ENCODE peak calls at places on chromosomes 2 and 18, in five cellular contexts. K is GM23338, S is neural progenitor cell, L is HepG2, U is fibroblast of lung. E is an unnamed sample.

GRCh38 chr2:239246723-239247122 is 154.1 kb downstream of the HDAC4 start:
- DNase-seq in S (no peak), K (no peak), L (no peak), U (no peak), E (no peak)

GRCh38 chr18:6729247-6730091 is at the start of gene ARHGAP28:
- DNase-seq in S (peak; percentile 96), U (peak; percentile 97), L (no peak), K (peak; percentile 86), E (peak; percentile 92)

GRCh38 chr2:147808520-147808919 is 36.3 kb upstream of the ACVR2A start:
- DNase-seq in L (no peak), S (no peak), K (no peak), U (no peak), E (no peak)

GRCh38 chr2:224220581-224221255 is 181.2 kb downstream of the FAM124B start:
- DNase-seq in U (peak; percentile 35), L (no peak), S (no peak), K (no peak), E (peak; percentile 41)

GRCh38 chr2:208595386-208596275 is 189.0 kb downstream of the PTH2R start:
- DNase-seq in K (peak; percentile 17), L (no peak), U (no peak), S (no peak), E (no peak)

GRCh38 chr2:184444217-184444616 is 154.1 kb upstream of the ZNF804A start:
- DNase-seq in L (no peak), U (no peak), K (no peak), S (no peak), E (no peak)

GRCh38 chr2:171520471-171520870 is 1.8 kb upstream of the CYBRD1 start:
- DNase-seq in K (no peak), S (no peak), U (no peak), L (no peak), E (no peak)

GRCh38 chr2:197839327-197839726 is 34.9 kb downstream of the PLCL1 start:
- DNase-seq in S (no peak), L (no peak), U (no peak), K (no peak), E (no peak)

GRCh38 chr18:73577365-73577764 is 570.3 kb downstream of the FBXO15 start:
- DNase-seq in K (no peak), S (no peak), U (peak; percentile 35), L (no peak), E (peak; percentile 53)

GRCh38 chr18:79945118-79946042 is 6.1 kb downstream of the SLC66A2 start:
- DNase-seq in S (no peak), L (no peak), K (no peak), U (no peak), E (no peak)
- H4K20me1 ChIP-seq in S (peaks cover 61% of the 10 kb centered on the region), L (peaks cover 13% of the 10 kb centered on the region), K (peaks cover 10% of the 10 kb centered on the region), U (no peaks in the 10 kb centered on the region), E (peaks cover 97% of the 10 kb centered on the region)

GRCh38 chr2:69380072-69380917 is 6.7 kb downstream of the GFPT1 start:
- DNase-seq in K (no peak), U (no peak), L (no peak), S (no peak), E (no peak)
- H4K20me1 ChIP-seq in K (peaks cover 18% of the 10 kb centered on the region), U (no peaks in the 10 kb centered on the region), L (peaks cover 82% of the 10 kb centered on the region), S (peaks cover 3% of the 10 kb centered on the region), E (peaks cover 99% of the 10 kb centered on the region)

GRCh38 chr2:170170281-170171035 is 7.5 kb upstream of the MYO3B start:
- DNase-seq in K (peak; percentile 10), S (no peak), L (no peak), U (no peak), E (no peak)
- H4K20me1 ChIP-seq in K (no peaks in the 10 kb centered on the region), S (no peaks in the 10 kb centered on the region), L (no peaks in the 10 kb centered on the region), U (no peaks in the 10 kb centered on the region), E (no peaks in the 10 kb centered on the region)

GRCh38 chr2:233271693-233272092 is 20.2 kb downstream of the ATG16L1 start:
- DNase-seq in U (no peak), K (no peak), S (no peak), L (no peak), E (no peak)

GRCh38 chr2:233270951-233271350 is 19.5 kb downstream of the ATG16L1 start:
- DNase-seq in U (no peak), L (no peak), S (no peak), K (no peak), E (no peak)

GRCh38 chr2:233278921-233279320 is 27.4 kb downstream of the ATG16L1 start:
- DNase-seq in K (no peak), L (no peak), S (no peak), U (no peak), E (no peak)

GRCh38 chr2:233273120-233273519 is 21.6 kb downstream of the ATG16L1 start:
- DNase-seq in L (no peak), U (no peak), K (no peak), S (no peak), E (no peak)

GRCh38 chr2:233275223-233275622 is 23.8 kb downstream of the ATG16L1 start:
- DNase-seq in U (no peak), S (no peak), L (no peak), K (no peak), E (no peak)
- H4K20me1 ChIP-seq in U (no peaks in the 10 kb centered on the region), S (no peaks in the 10 kb centered on the region), L (no peaks in the 10 kb centered on the region), K (no peaks in the 10 kb centered on the region), E (peaks cover 10% of the 10 kb centered on the region)

DNA sequence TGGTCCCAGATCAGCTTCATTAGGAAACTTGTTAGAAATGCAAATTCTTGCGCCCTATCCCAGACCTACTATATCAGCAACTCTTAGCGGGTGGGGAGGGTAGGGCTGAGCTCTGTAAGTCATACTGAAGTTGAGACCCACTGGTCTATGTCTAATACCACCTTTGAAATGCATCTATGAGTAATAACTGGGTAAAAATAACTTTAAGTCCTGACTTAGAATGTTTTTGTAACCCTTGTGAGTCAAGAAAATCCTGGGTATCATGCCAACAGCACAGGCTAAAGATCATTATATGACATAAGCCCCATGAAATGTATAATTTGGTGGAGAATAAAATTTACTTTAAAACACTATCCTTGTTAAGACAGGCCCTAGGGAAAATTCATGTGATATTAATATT is 41.4 kb downstream of the PRKD3 start:
- DNase-seq in S (no peak), K (no peak), L (no peak), U (peak; percentile 92), E (peak; percentile 92)
- H4K20me1 ChIP-seq in S (no peaks in the 10 kb centered on the region), K (no peaks in the 10 kb centered on the region), L (no peaks in the 10 kb centered on the region), U (no peaks in the 10 kb centered on the region), E (no peaks in the 10 kb centered on the region)